ENCODE peak calls at places on chromosomes 6 and 20, in seven cellular contexts. E, T, G, Z, Q, C and B are unnamed samples.
A peak's percentile ranks its signal among the peaks of the same experiment; 100 is the strongest.

GRCh38 chr20:13995086-13995665 is at the start of gene MACROD2:
- DNase-seq in E (peak; percentile 0), T (peak; percentile 97), G (no peak), Z (peak; percentile 93), Q (peak; percentile 80), C (peak; percentile 88), B (peak; percentile 96)

GRCh38 chr20:49980140-49981008 is 2.4 kb upstream of the SNAI1 start:
- DNase-seq in E (no peak), T (no peak), G (no peak), Z (no peak), Q (no peak), C (no peak), B (no peak)

GRCh38 chr6:129679758-129680157 is 30.2 kb downstream of the ARHGAP18 start:
- DNase-seq in E (no peak), T (no peak), G (no peak), Z (no peak), Q (no peak), C (no peak), B (no peak)

GRCh38 chr6:43665376-43665775 is 20.5 kb downstream of the RSPH9 start:
- DNase-seq in E (no peak), T (no peak), G (no peak), Z (no peak), Q (no peak), C (no peak), B (no peak)

GRCh38 chr20:62751551-62752150 is 43.0 kb downstream of the NTSR1 start:
- DNase-seq in E (no peak), T (peak; percentile 40), G (no peak), Z (no peak), Q (no peak), C (no peak), B (no peak)

GRCh38 chr6:131036143-131036542 is 26.9 kb downstream of the EPB41L2 start:
- DNase-seq in E (no peak), T (no peak), G (no peak), Z (no peak), Q (no peak), C (no peak), B (no peak)

GRCh38 chr6:79607000-79607399 is 24.1 kb upstream of the SH3BGRL2 start:
- DNase-seq in E (no peak), T (no peak), G (no peak), Z (no peak), Q (no peak), C (no peak), B (no peak)

GRCh38 chr6:150238294-150238693 is 95.5 kb downstream of the PPP1R14C start:
- DNase-seq in E (no peak), T (peak; percentile 71), G (no peak), Z (no peak), Q (no peak), C (peak; percentile 90), B (no peak)

GRCh38 chr6:146135167-146135566 is 106.3 kb downstream of the GRM1 start:
- DNase-seq in E (no peak), T (no peak), G (no peak), Z (no peak), Q (no peak), C (no peak), B (no peak)